ENCODE peak calls at places on chromosomes 4 and X, in eight cellular contexts. One of them, this sample, is unnamed.

GRCh38 chr4:76993787-76994641 is 44.5 kb downstream of the SEPTIN11 start:
- DNase-seq in OCI-LY7: peak; percentile 76
- DNase-seq in GM23338: no peak
- DNase-seq in PC-3: no peak
- DNase-seq in GM23248: no peak
- DNase-seq in SK-N-SH: no peak
- DNase-seq in HCT116: no peak
- DNase-seq in neural progenitor cell: no peak
- DNase-seq in this sample: no peak

GRCh38 chr4:166941629-166942028 is 292.7 kb downstream of the SPOCK3 start:
- DNase-seq in SK-N-SH: no peak
- DNase-seq in OCI-LY7: no peak
- DNase-seq in neural progenitor cell: no peak
- DNase-seq in PC-3: peak; percentile 89
- DNase-seq in GM23338: no peak
- DNase-seq in HCT116: peak; percentile 1
- DNase-seq in GM23248: no peak
- DNase-seq in this sample: no peak

GRCh38 chr4:94409947-94410346 is 41.8 kb upstream of the PDLIM5 start:
- DNase-seq in neural progenitor cell: no peak
- DNase-seq in OCI-LY7: no peak
- DNase-seq in SK-N-SH: no peak
- DNase-seq in GM23248: peak; percentile 13
- DNase-seq in GM23338: no peak
- DNase-seq in HCT116: no peak
- DNase-seq in PC-3: no peak
- DNase-seq in this sample: no peak

GRCh38 chrX:34884693-34885277 is 57.8 kb upstream of the FAM47B start:
- DNase-seq in neural progenitor cell: no peak
- DNase-seq in SK-N-SH: no peak
- DNase-seq in GM23338: no peak
- DNase-seq in PC-3: peak; percentile 71
- DNase-seq in GM23248: peak; percentile 83
- DNase-seq in HCT116: no peak
- DNase-seq in OCI-LY7: no peak
- DNase-seq in this sample: peak; percentile 49

GRCh38 chr4:176393306-176394013 is 73.7 kb downstream of the SPCS3 start:
- DNase-seq in PC-3: no peak
- DNase-seq in OCI-LY7: no peak
- DNase-seq in SK-N-SH: no peak
- DNase-seq in GM23248: no peak
- DNase-seq in neural progenitor cell: peak; percentile 49
- DNase-seq in HCT116: no peak
- DNase-seq in GM23338: peak; percentile 3
- DNase-seq in this sample: no peak

GRCh38 chr4:43690121-43690520 is 758.5 kb downstream of the KCTD8 start:
- DNase-seq in SK-N-SH: no peak
- DNase-seq in PC-3: no peak
- DNase-seq in GM23338: no peak
- DNase-seq in neural progenitor cell: no peak
- DNase-seq in OCI-LY7: no peak
- DNase-seq in HCT116: no peak
- DNase-seq in GM23248: peak; percentile 4
- DNase-seq in this sample: no peak

GRCh38 chrX:41085883-41086626 is 810 bp downstream of the USP9X start:
- DNase-seq in OCI-LY7: peak; percentile 45
- DNase-seq in HCT116: no peak
- DNase-seq in GM23248: peak; percentile 65
- DNase-seq in PC-3: peak; percentile 51
- DNase-seq in SK-N-SH: peak; percentile 82
- DNase-seq in neural progenitor cell: peak; percentile 60
- DNase-seq in GM23338: peak; percentile 49
- DNase-seq in this sample: peak; percentile 68

GRCh38 chr4:96035727-96036126 is 195.8 kb downstream of the PDHA2 start:
- DNase-seq in GM23248: no peak
- DNase-seq in OCI-LY7: peak; percentile 4
- DNase-seq in SK-N-SH: no peak
- DNase-seq in neural progenitor cell: peak; percentile 18
- DNase-seq in PC-3: peak; percentile 33
- DNase-seq in HCT116: peak; percentile 32
- DNase-seq in GM23338: peak; percentile 75
- DNase-seq in this sample: no peak

GRCh38 chrX:53356186-53356585 is 66.3 kb downstream of the SMC1A start:
- DNase-seq in GM23248: peak; percentile 27
- DNase-seq in OCI-LY7: peak; percentile 17
- DNase-seq in PC-3: peak; percentile 36
- DNase-seq in HCT116: no peak
- DNase-seq in GM23338: peak; percentile 64
- DNase-seq in neural progenitor cell: peak; percentile 8
- DNase-seq in SK-N-SH: peak; percentile 40
- DNase-seq in this sample: no peak

GRCh38 chr4:2304321-2304876 is 42.5 kb upstream of the MXD4 start:
- DNase-seq in GM23338: no peak
- DNase-seq in HCT116: no peak
- DNase-seq in GM23248: no peak
- DNase-seq in PC-3: no peak
- DNase-seq in OCI-LY7: no peak
- DNase-seq in SK-N-SH: no peak
- DNase-seq in neural progenitor cell: no peak
- DNase-seq in this sample: no peak

GRCh38 chr4:182143086-182143821 is 99.9 kb upstream of the TENM3 start:
- DNase-seq in HCT116: no peak
- DNase-seq in PC-3: no peak
- DNase-seq in neural progenitor cell: peak; percentile 53
- DNase-seq in GM23338: peak; percentile 24
- DNase-seq in SK-N-SH: no peak
- DNase-seq in GM23248: peak; percentile 22
- DNase-seq in OCI-LY7: no peak
- DNase-seq in this sample: peak; percentile 59

GRCh38 chrX:142076633-142077032 is 128.5 kb downstream of the MAGEC2 start:
- DNase-seq in HCT116: no peak
- DNase-seq in SK-N-SH: no peak
- DNase-seq in neural progenitor cell: no peak
- DNase-seq in PC-3: peak; percentile 54
- DNase-seq in GM23248: no peak
- DNase-seq in GM23338: no peak
- DNase-seq in OCI-LY7: no peak
- DNase-seq in this sample: peak; percentile 12

GRCh38 chr4:7737752-7738457 is 201.8 kb downstream of the AFAP1 start:
- DNase-seq in PC-3: no peak
- DNase-seq in SK-N-SH: no peak
- DNase-seq in HCT116: no peak
- DNase-seq in OCI-LY7: no peak
- DNase-seq in GM23338: no peak
- DNase-seq in GM23248: no peak
- DNase-seq in neural progenitor cell: no peak
- DNase-seq in this sample: no peak

GRCh38 chr4:83691998-83692397 is 156.1 kb downstream of the GPAT3 start:
- DNase-seq in PC-3: peak; percentile 77
- DNase-seq in GM23248: peak; percentile 40
- DNase-seq in GM23338: no peak
- DNase-seq in HCT116: no peak
- DNase-seq in neural progenitor cell: no peak
- DNase-seq in SK-N-SH: no peak
- DNase-seq in OCI-LY7: no peak
- DNase-seq in this sample: no peak

GRCh38 chrX:2711441-2711840 is 20.3 kb downstream of the CD99 start:
- DNase-seq in HCT116: no peak
- DNase-seq in SK-N-SH: no peak
- DNase-seq in GM23248: no peak
- DNase-seq in GM23338: no peak
- DNase-seq in PC-3: no peak
- DNase-seq in OCI-LY7: no peak
- DNase-seq in neural progenitor cell: no peak
- DNase-seq in this sample: no peak

GRCh38 chrX:2708601-2709200 is 17.6 kb downstream of the CD99 start:
- DNase-seq in HCT116: no peak
- DNase-seq in SK-N-SH: no peak
- DNase-seq in GM23338: no peak
- DNase-seq in PC-3: no peak
- DNase-seq in neural progenitor cell: no peak
- DNase-seq in OCI-LY7: peak; percentile 65
- DNase-seq in GM23248: no peak
- DNase-seq in this sample: no peak

GRCh38 chrX:2708016-2708415 is 16.9 kb downstream of the CD99 start:
- DNase-seq in HCT116: no peak
- DNase-seq in SK-N-SH: no peak
- DNase-seq in GM23338: no peak
- DNase-seq in OCI-LY7: peak; percentile 55
- DNase-seq in PC-3: peak; percentile 13
- DNase-seq in neural progenitor cell: no peak
- DNase-seq in GM23248: peak; percentile 39
- DNase-seq in this sample: no peak

GRCh38 chrX:2710496-2710895 is 19.4 kb downstream of the CD99 start:
- DNase-seq in GM23338: peak; percentile 57
- DNase-seq in GM23248: peak; percentile 67
- DNase-seq in OCI-LY7: no peak
- DNase-seq in neural progenitor cell: peak; percentile 45
- DNase-seq in PC-3: peak; percentile 74
- DNase-seq in HCT116: no peak
- DNase-seq in SK-N-SH: no peak
- DNase-seq in this sample: peak; percentile 54

GRCh38 chrX:2710041-2710471 is 19.0 kb downstream of the CD99 start:
- DNase-seq in GM23338: no peak
- DNase-seq in SK-N-SH: no peak
- DNase-seq in neural progenitor cell: no peak
- DNase-seq in GM23248: peak; percentile 95
- DNase-seq in HCT116: peak; percentile 51
- DNase-seq in OCI-LY7: no peak
- DNase-seq in PC-3: peak; percentile 76
- DNase-seq in this sample: peak; percentile 71
- TF ChIP-seq EZH2phosphoT487 in GM23338: no peak
- TF ChIP-seq EZH2phosphoT487 in SK-N-SH: no peak
- TF ChIP-seq EZH2phosphoT487 in neural progenitor cell: no peak
- TF ChIP-seq EZH2phosphoT487 in GM23248: no peak
- TF ChIP-seq EZH2phosphoT487 in HCT116: no peak
- TF ChIP-seq EZH2phosphoT487 in OCI-LY7: no peak
- TF ChIP-seq EZH2phosphoT487 in PC-3: no peak
- TF ChIP-seq EZH2phosphoT487 in this sample: no peak

DNA sequence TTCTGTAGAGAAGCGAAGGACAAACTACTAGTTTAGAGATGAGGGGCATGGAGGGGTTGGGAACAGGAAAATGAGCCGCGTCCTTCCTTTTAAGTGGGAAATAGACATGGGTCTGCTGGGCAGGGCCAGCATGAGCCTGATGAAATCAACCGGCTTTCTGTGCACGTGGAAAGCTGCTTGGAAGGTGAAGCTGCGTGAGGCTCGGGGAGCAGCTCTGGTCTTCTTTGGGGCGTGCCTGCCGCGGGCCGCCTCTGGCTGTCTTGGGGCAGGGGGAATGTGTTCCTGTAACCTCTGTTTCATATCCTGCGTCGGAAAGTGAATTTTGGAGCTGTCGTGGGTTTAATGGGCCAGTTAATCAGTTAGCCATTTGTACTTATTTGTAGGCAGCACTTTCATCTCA is 70.7 kb upstream of the HGFAC start:
- DNase-seq in neural progenitor cell: peak; percentile 53
- DNase-seq in PC-3: no peak
- DNase-seq in GM23338: peak; percentile 52
- DNase-seq in OCI-LY7: no peak
- DNase-seq in GM23248: peak; percentile 7
- DNase-seq in HCT116: no peak
- DNase-seq in SK-N-SH: peak; percentile 31
- DNase-seq in this sample: peak; percentile 20
- TF ChIP-seq EZH2phosphoT487 in neural progenitor cell: no peak
- TF ChIP-seq EZH2phosphoT487 in PC-3: no peak
- TF ChIP-seq EZH2phosphoT487 in GM23338: no peak
- TF ChIP-seq EZH2phosphoT487 in OCI-LY7: no peak
- TF ChIP-seq EZH2phosphoT487 in GM23248: no peak
- TF ChIP-seq EZH2phosphoT487 in HCT116: no peak
- TF ChIP-seq EZH2phosphoT487 in SK-N-SH: no peak
- TF ChIP-seq EZH2phosphoT487 in this sample: no peak

DNA sequence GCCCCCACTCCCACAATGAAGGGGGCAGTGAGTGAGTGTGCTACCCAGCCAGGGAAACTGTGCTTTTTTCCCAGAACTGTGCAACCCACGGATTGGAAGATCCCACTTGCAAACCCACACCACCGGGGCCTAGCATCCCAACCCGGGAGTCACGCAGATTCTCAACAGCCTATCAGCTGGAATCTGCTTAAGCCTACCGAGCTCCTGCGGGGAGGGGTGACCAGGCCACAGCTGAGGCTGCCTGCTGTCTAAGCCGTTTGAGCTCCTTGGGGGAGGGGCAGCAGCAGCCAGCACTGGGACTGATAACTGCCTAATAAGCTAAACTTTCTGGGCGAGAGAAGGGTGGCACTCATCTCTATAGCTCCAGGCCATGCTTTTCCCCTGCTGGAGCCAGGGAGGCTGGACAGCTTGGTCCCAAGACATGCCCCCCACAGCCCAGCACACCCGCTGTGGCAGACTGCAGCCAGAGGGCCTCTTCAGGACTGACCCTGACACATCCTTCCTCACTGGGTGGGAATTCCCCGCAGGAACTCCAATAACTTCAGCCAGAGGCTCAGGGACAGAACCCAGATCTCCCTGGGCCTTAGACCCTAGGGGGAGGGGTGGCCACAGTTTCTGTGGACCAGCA is 161.3 kb upstream of the MAGEB18 start:
- DNase-seq in OCI-LY7: no peak
- DNase-seq in PC-3: no peak
- DNase-seq in GM23248: no peak
- DNase-seq in HCT116: no peak
- DNase-seq in GM23338: peak; percentile 3
- DNase-seq in SK-N-SH: no peak
- DNase-seq in neural progenitor cell: peak; percentile 62
- DNase-seq in this sample: no peak
- TF ChIP-seq EZH2phosphoT487 in OCI-LY7: no peak
- TF ChIP-seq EZH2phosphoT487 in PC-3: no peak
- TF ChIP-seq EZH2phosphoT487 in GM23248: no peak
- TF ChIP-seq EZH2phosphoT487 in HCT116: no peak
- TF ChIP-seq EZH2phosphoT487 in GM23338: no peak
- TF ChIP-seq EZH2phosphoT487 in SK-N-SH: no peak
- TF ChIP-seq EZH2phosphoT487 in neural progenitor cell: no peak
- TF ChIP-seq EZH2phosphoT487 in this sample: no peak

DNA sequence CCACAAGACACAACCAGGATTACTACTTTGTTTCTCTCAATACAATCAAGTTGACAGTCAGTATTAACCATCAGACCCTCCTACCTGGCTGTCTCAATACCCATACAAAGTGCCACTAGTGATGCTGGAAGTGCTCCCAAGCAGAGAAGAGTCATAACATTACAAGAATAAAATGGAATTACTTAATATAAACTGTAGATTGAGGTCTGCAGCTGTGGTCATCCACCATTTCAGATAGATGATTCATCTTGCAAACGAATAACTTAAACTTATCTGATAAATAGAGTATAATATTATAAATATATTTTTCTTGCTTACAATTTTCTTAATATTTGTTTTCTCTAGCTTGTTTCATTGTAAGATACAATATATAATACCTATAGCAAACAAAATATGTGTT is 1034.2 kb upstream of the PCDH10 start:
- DNase-seq in GM23338: no peak
- DNase-seq in PC-3: peak; percentile 8
- DNase-seq in GM23248: no peak
- DNase-seq in neural progenitor cell: no peak
- DNase-seq in OCI-LY7: no peak
- DNase-seq in HCT116: no peak
- DNase-seq in SK-N-SH: no peak
- DNase-seq in this sample: no peak
- TF ChIP-seq EZH2phosphoT487 in GM23338: no peak
- TF ChIP-seq EZH2phosphoT487 in PC-3: no peak
- TF ChIP-seq EZH2phosphoT487 in GM23248: no peak
- TF ChIP-seq EZH2phosphoT487 in neural progenitor cell: no peak
- TF ChIP-seq EZH2phosphoT487 in OCI-LY7: no peak
- TF ChIP-seq EZH2phosphoT487 in HCT116: no peak
- TF ChIP-seq EZH2phosphoT487 in SK-N-SH: no peak
- TF ChIP-seq EZH2phosphoT487 in this sample: no peak